ENCODE peak calls at places on chromosomes 7 and 10, in four cellular contexts. X is stimulated activated CD8-positive, alpha-beta memory T cell treated with anti-CD3 and anti-CD28 coated beads, Interleukin-7, amount 100 ng/mL, for 1 hour; O is HCT116; W is heart left ventricle. E is an unnamed sample.

GRCh38 chr10:133381041-133381440 is 2.0 kb downstream of the PAOX start:
- DNase-seq in X (no peak), O (no peak), W (no peak), E (no peak)

GRCh38 chr10:129963831-129964501 is at the start of gene EBF3:
- DNase-seq in X (no peak), O (no peak), W (peak; percentile 91), E (no peak)

GRCh38 chr7:155803418-155804376 is 8.6 kb downstream of the SHH start:
- DNase-seq in X (no peak), O (no peak), W (no peak), E (no peak)

GRCh38 chr10:118812393-118812740 is 57.6 kb upstream of the CACUL1 start:
- DNase-seq in X (no peak), O (no peak), W (no peak), E (no peak)

GRCh38 chr7:155263522-155264197 is 34.0 kb upstream of the INSIG1 start:
- DNase-seq in X (no peak), O (no peak), W (no peak), E (no peak)

GRCh38 chr10:3740157-3740871 is 44.7 kb downstream of the KLF6 start:
- DNase-seq in X (no peak), O (peak; percentile 51), W (no peak), E (no peak)

GRCh38 chr10:96626795-96627194 is 40.0 kb upstream of the TM9SF3 start:
- DNase-seq in X (no peak), O (no peak), W (no peak), E (no peak)

GRCh38 chr7:138961159-138961558 is 20.0 kb downstream of the KIAA1549 start:
- DNase-seq in X (no peak), O (no peak), W (no peak), E (no peak)

GRCh38 chr7:4734587-4735365 is 40.6 kb upstream of the AP5Z1 start:
- DNase-seq in X (no peak), O (no peak), W (no peak), E (no peak)

GRCh38 chr7:46754135-46754730 is 827.7 kb downstream of the TNS3 start:
- DNase-seq in X (no peak), O (peak; percentile 36), W (no peak), E (no peak)

GRCh38 chr7:17633099-17633498 is 307.2 kb downstream of the SNX13 start:
- DNase-seq in X (no peak), O (peak; percentile 41), W (no peak), E (no peak)